ENCODE peak calls at places on chromosome 10, in nine cellular contexts. Z is psoas muscle, P is BE2C, N is hepatocyte, O is AG10803, F is A549, U is GM12864, V is OCI-LY7, W is spleen. R is an unnamed sample.

GRCh38 chr10:58743466-58744115 is 230.9 kb downstream of the BICC1 start:
- DNase-seq in Z (no peak), P (peak), N (peak), O (peak), F (no peak), U (no peak), V (no peak), W (no peak), R (no peak)

GRCh38 chr10:121519901-121520500 is 78.2 kb downstream of the FGFR2 start:
- DNase-seq in Z (no peak), P (no peak), N (no peak), O (no peak), F (no peak), U (no peak), V (no peak), W (no peak), R (no peak)

GRCh38 chr10:12703813-12704212 is 297.7 kb downstream of the CCDC3 start:
- DNase-seq in Z (no peak), P (no peak), N (no peak), O (peak), F (no peak), U (no peak), V (no peak), W (no peak), R (no peak)

GRCh38 chr10:46263831-46264268 is 22.9 kb upstream of the ANTXRL start:
- DNase-seq in Z (no peak), P (no peak), N (no peak), O (no peak), F (no peak), U (no peak), V (no peak), W (peak), R (no peak)

GRCh38 chr10:114408112-114408967 is 4.0 kb upstream of the AFAP1L2 start:
- DNase-seq in Z (no peak), P (no peak), N (no peak), O (no peak), F (no peak), U (no peak), V (peak), W (no peak), R (peak)

GRCh38 chr10:79274279-79275104 is 72.8 kb upstream of the PPIF start:
- DNase-seq in Z (peak), P (peak), N (peak), O (peak), F (no peak), U (no peak), V (no peak), W (no peak), R (no peak)

GRCh38 chr10:94344522-94345122 is 18.1 kb downstream of the NOC3L start:
- DNase-seq in Z (no peak), P (no peak), N (no peak), O (no peak), F (no peak), U (peak), V (peak), W (no peak), R (peak)

GRCh38 chr10:49611815-49612512 is 1.9 kb downstream of the SLC18A3 start:
- DNase-seq in Z (no peak), P (no peak), N (no peak), O (no peak), F (no peak), U (no peak), V (no peak), W (peak), R (no peak)

GRCh38 chr10:19592276-19592675 is 224.0 kb upstream of the PLXDC2 start:
- DNase-seq in Z (no peak), P (no peak), N (peak), O (no peak), F (no peak), U (no peak), V (no peak), W (no peak), R (no peak)

GRCh38 chr10:34397324-34397723 is 417.8 kb downstream of the PARD3 start:
- DNase-seq in Z (no peak), P (no peak), N (no peak), O (peak), F (no peak), U (no peak), V (no peak), W (no peak), R (no peak)

GRCh38 chr10:24571870-24572450 is 151.7 kb downstream of the ARHGAP21 start:
- DNase-seq in Z (no peak), P (no peak), N (no peak), O (no peak), F (no peak), U (no peak), V (no peak), W (no peak), R (no peak)

GRCh38 chr10:21572578-21572977 is 38.5 kb downstream of the MLLT10 start:
- DNase-seq in Z (peak), P (no peak), N (no peak), O (peak), F (no peak), U (no peak), V (no peak), W (no peak), R (no peak)

GRCh38 chr10:12443026-12443425 is 93.7 kb downstream of the CAMK1D start:
- DNase-seq in Z (no peak), P (no peak), N (no peak), O (no peak), F (no peak), U (no peak), V (no peak), W (no peak), R (no peak)

GRCh38 chr10:127017406-127018297 is 112.4 kb downstream of the DOCK1 start:
- DNase-seq in Z (no peak), P (no peak), N (no peak), O (peak), F (no peak), U (no peak), V (no peak), W (no peak), R (no peak)

GRCh38 chr10:124992462-124993344 is 50.8 kb downstream of the ZRANB1 start:
- DNase-seq in Z (peak), P (peak), N (peak), O (peak), F (no peak), U (no peak), V (peak), W (peak), R (peak)

GRCh38 chr10:122208616-122209430 is 62.3 kb upstream of the BTBD16 start:
- DNase-seq in Z (no peak), P (no peak), N (no peak), O (no peak), F (no peak), U (no peak), V (no peak), W (no peak), R (no peak)

GRCh38 chr10:34492081-34492480 is 323.0 kb downstream of the PARD3 start:
- DNase-seq in Z (no peak), P (no peak), N (no peak), O (no peak), F (no peak), U (no peak), V (no peak), W (no peak), R (no peak)

GRCh38 chr10:94361161-94361794 is 1.5 kb downstream of the NOC3L start:
- DNase-seq in Z (no peak), P (peak), N (no peak), O (peak), F (no peak), U (no peak), V (no peak), W (no peak), R (peak)

GRCh38 chr10:24858244-24858907 is 94.0 kb downstream of the PRTFDC1 start:
- DNase-seq in Z (no peak), P (peak), N (no peak), O (peak), F (no peak), U (no peak), V (no peak), W (no peak), R (no peak)

GRCh38 chr10:81007872-81008271 is 470.2 kb downstream of the SH2D4B start:
- DNase-seq in Z (no peak), P (no peak), N (no peak), O (no peak), F (no peak), U (no peak), V (no peak), W (no peak), R (no peak)

GRCh38 chr10:44975487-44976331 is 2.9 kb downstream of the DEPP1 start:
- DNase-seq in Z (no peak), P (peak), N (peak), O (peak), F (no peak), U (no peak), V (no peak), W (peak), R (peak)

GRCh38 chr10:77363197-77363596 is 274.4 kb downstream of the KCNMA1 start:
- DNase-seq in Z (no peak), P (no peak), N (no peak), O (no peak), F (no peak), U (no peak), V (no peak), W (no peak), R (no peak)

GRCh38 chr10:78199759-78200158 is 166.1 kb downstream of the RPS24 start:
- DNase-seq in Z (no peak), P (no peak), N (no peak), O (no peak), F (no peak), U (no peak), V (no peak), W (no peak), R (no peak)

GRCh38 chr10:14146005-14146404 is 184.7 kb downstream of the FRMD4A start:
- DNase-seq in Z (no peak), P (no peak), N (no peak), O (peak), F (no peak), U (no peak), V (no peak), W (no peak), R (no peak)

GRCh38 chr10:3484306-3485187 is 300.5 kb downstream of the KLF6 start:
- DNase-seq in Z (no peak), P (no peak), N (no peak), O (peak), F (no peak), U (peak), V (peak), W (no peak), R (peak)

GRCh38 chr10:3981300-3981699 is 196.3 kb upstream of the KLF6 start:
- DNase-seq in Z (no peak), P (no peak), N (no peak), O (no peak), F (no peak), U (no peak), V (no peak), W (no peak), R (no peak)

GRCh38 chr10:31213959-31214358 is 105.1 kb upstream of the ZEB1 start:
- DNase-seq in Z (no peak), P (no peak), N (no peak), O (no peak), F (no peak), U (no peak), V (no peak), W (no peak), R (no peak)

GRCh38 chr10:9613338-9613737 is 1404.3 kb upstream of the CELF2 start:
- DNase-seq in Z (no peak), P (no peak), N (no peak), O (no peak), F (no peak), U (peak), V (no peak), W (no peak), R (peak)

GRCh38 chr10:44864042-44864436 is 47.1 kb upstream of the TMEM72 start:
- DNase-seq in Z (no peak), P (no peak), N (peak), O (peak), F (no peak), U (no peak), V (no peak), W (no peak), R (no peak)

GRCh38 chr10:62050941-62051433 is 149.5 kb downstream of the ARID5B start:
- DNase-seq in Z (peak), P (no peak), N (peak), O (peak), F (peak), U (peak), V (no peak), W (no peak), R (peak)

GRCh38 chr10:114100848-114101741 is 57.4 kb downstream of the ADRB1 start:
- DNase-seq in Z (peak), P (peak), N (peak), O (peak), F (no peak), U (no peak), V (no peak), W (no peak), R (peak)

GRCh38 chr10:126456632-126457031 is 68.4 kb upstream of the ADAM12 start:
- DNase-seq in Z (no peak), P (no peak), N (no peak), O (no peak), F (no peak), U (no peak), V (no peak), W (no peak), R (no peak)

GRCh38 chr10:51423121-51423452 is 276.3 kb downstream of the CSTF2T start:
- DNase-seq in Z (no peak), P (no peak), N (no peak), O (no peak), F (no peak), U (no peak), V (no peak), W (no peak), R (no peak)

GRCh38 chr10:71074176-71074755 is 138.1 kb upstream of the UNC5B start:
- DNase-seq in Z (no peak), P (peak), N (no peak), O (no peak), F (no peak), U (no peak), V (peak), W (peak), R (no peak)

GRCh38 chr10:87552248-87552914 is 47.7 kb downstream of the MINPP1 start:
- DNase-seq in Z (no peak), P (no peak), N (no peak), O (no peak), F (no peak), U (no peak), V (no peak), W (no peak), R (no peak)

DNA sequence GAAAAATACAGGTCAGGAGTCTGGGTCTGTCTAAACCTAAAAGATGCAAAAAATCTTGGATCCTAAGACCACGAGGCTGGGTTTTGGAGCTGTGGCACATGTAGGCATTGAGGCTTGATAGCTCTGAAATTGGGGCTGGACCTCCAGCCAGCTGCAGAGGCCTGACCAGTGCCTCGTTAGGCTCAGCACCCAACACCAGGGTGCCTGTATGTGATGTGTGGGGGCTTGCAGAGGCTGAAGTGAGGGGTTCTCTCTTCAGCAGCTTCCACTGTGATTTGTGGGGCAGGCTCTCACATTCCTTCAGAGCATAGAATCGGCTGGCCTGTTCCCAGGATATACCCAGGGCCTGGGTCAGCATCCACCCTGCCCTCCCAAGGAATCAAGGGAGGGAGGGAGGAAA is 247.8 kb downstream of the BUB3 start:
- DNase-seq in Z (no peak), P (no peak), N (no peak), O (no peak), F (no peak), U (no peak), V (peak), W (no peak), R (peak)
- TF ChIP-seq CTCF in Z (no peak), P (no peak), N (no peak), O (no peak), F (no peak), U (no peak), V (no peak), W (no peak), R (no peak)

GRCh38 chr10:73774637-73775036 is 7.2 kb upstream of the CHCHD1 start:
- DNase-seq in Z (no peak), P (no peak), N (peak), O (peak), F (no peak), U (no peak), V (peak), W (no peak), R (peak)
- H3K4me3 ChIP-seq in Z (peak), P (peak), N (no peak), O (peak), F (peak), U (peak), V (peak), W (peak), R (peak)

DNA sequence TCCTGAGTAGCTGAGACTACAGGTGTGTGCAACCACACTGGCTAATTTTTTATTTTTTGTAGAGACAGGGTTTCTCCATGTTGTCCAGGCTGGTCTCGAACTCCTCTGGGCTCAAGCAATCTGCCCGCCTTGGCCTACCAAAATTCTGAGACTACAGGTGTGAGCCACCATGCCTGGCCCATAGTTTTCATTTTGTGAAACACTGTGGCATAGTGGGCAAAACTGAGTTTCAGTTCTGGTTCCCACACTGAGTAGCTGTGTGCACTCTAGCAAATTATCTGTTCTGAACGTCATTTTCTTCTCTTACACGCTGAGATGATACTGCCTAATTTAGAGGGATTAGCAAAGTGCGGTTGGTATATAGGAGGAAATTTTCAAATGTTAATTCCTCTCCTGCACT is 13.5 kb downstream of the ATP5MK start:
- DNase-seq in Z (no peak), P (no peak), N (no peak), O (no peak), F (no peak), U (peak), V (no peak), W (no peak), R (peak)
- TF ChIP-seq CTCF in Z (no peak), P (no peak), N (no peak), O (no peak), F (no peak), U (no peak), V (no peak), W (no peak), R (no peak)

DNA sequence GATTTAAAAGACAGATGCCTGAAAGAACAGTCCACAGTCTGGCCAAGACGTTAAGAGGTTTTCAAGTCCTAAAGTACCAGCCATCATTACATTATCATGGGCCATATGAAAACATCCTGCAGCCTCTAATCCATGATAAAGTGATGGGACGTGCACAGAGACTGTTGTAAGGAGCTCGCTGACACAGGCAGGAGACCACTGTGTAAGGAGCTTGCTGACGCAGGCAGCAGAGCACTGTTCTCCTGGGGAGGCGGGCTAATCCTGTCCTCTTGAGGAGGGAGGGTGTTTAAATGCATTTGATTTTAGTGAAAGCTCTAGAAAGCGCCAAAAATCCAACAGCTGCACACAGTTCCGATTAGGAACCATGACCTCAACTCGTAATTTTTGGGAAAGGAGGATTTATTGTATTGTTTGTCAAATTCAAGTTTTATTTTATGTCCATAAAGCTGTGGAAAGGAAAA is 16.9 kb downstream of the SVIL start:
- DNase-seq in Z (no peak), P (peak), N (peak), O (no peak), F (no peak), U (no peak), V (no peak), W (no peak), R (no peak)
- H3K4me3 ChIP-seq in Z (peak), P (no peak), N (no peak), O (no peak), F (no peak), U (no peak), V (no peak), W (no peak), R (no peak)

GRCh38 chr10:117462816-117463544 is 79.6 kb upstream of the EMX2 start:
- DNase-seq in Z (no peak), P (no peak), N (no peak), O (no peak), F (no peak), U (no peak), V (no peak), W (no peak), R (no peak)

GRCh38 chr10:117463545-117463920 is 79.0 kb upstream of the EMX2 start:
- DNase-seq in Z (no peak), P (no peak), N (no peak), O (peak), F (no peak), U (no peak), V (no peak), W (no peak), R (no peak)

GRCh38 chr10:117461766-117462423 is 80.7 kb upstream of the EMX2 start:
- DNase-seq in Z (peak), P (no peak), N (peak), O (peak), F (peak), U (no peak), V (no peak), W (peak), R (no peak)

GRCh38 chr10:117460846-117461765 is 81.4 kb upstream of the EMX2 start:
- DNase-seq in Z (no peak), P (no peak), N (no peak), O (peak), F (no peak), U (no peak), V (no peak), W (peak), R (no peak)

GRCh38 chr10:117462424-117462792 is 80.1 kb upstream of the EMX2 start:
- DNase-seq in Z (no peak), P (no peak), N (peak), O (peak), F (peak), U (no peak), V (no peak), W (peak), R (no peak)
- TF ChIP-seq CTCF in Z (no peak), P (no peak), N (peak), O (peak), F (peak), U (no peak), V (no peak), W (no peak), R (peak)

R was measured in GM12865.